ENCODE peak calls at places on chromosome 11, in eight cellular contexts. One of them, this sample, is unnamed.

GRCh38 chr11:1835671-1836010 is 851 bp downstream of the SYT8 start:
- DNase-seq in fibroblast of the aortic adventitia: no peak
- DNase-seq in foreskin fibroblast: no peak
- DNase-seq in left colon: no peak
- DNase-seq in activated CD8-positive, alpha-beta memory T cell treated with anti-CD3 and anti-CD28 coated beads for 4 hours: no peak
- DNase-seq in KG1: no peak
- DNase-seq in COLO829: no peak
- DNase-seq in sciatic nerve: no peak
- DNase-seq in this sample: no peak

GRCh38 chr11:85602551-85603218 is 24.5 kb downstream of the DLG2 start:
- DNase-seq in fibroblast of the aortic adventitia: peak
- DNase-seq in foreskin fibroblast: peak
- DNase-seq in left colon: no peak
- DNase-seq in activated CD8-positive, alpha-beta memory T cell treated with anti-CD3 and anti-CD28 coated beads for 4 hours: no peak
- DNase-seq in KG1: no peak
- DNase-seq in COLO829: no peak
- DNase-seq in sciatic nerve: no peak
- DNase-seq in this sample: no peak

GRCh38 chr11:64863381-64864060 is 14.9 kb downstream of the EHD1 start:
- DNase-seq in fibroblast of the aortic adventitia: peak
- DNase-seq in foreskin fibroblast: no peak
- DNase-seq in left colon: no peak
- DNase-seq in activated CD8-positive, alpha-beta memory T cell treated with anti-CD3 and anti-CD28 coated beads for 4 hours: no peak
- DNase-seq in KG1: no peak
- DNase-seq in COLO829: no peak
- DNase-seq in sciatic nerve: no peak
- DNase-seq in this sample: no peak

GRCh38 chr11:121376135-121376534 is 76.0 kb upstream of the SORL1 start:
- DNase-seq in fibroblast of the aortic adventitia: no peak
- DNase-seq in foreskin fibroblast: no peak
- DNase-seq in left colon: no peak
- DNase-seq in activated CD8-positive, alpha-beta memory T cell treated with anti-CD3 and anti-CD28 coated beads for 4 hours: no peak
- DNase-seq in KG1: no peak
- DNase-seq in COLO829: no peak
- DNase-seq in sciatic nerve: no peak
- DNase-seq in this sample: no peak

GRCh38 chr11:111954154-111954553 is 17.0 kb downstream of the DIXDC1 start:
- DNase-seq in fibroblast of the aortic adventitia: no peak
- DNase-seq in foreskin fibroblast: no peak
- DNase-seq in left colon: no peak
- DNase-seq in activated CD8-positive, alpha-beta memory T cell treated with anti-CD3 and anti-CD28 coated beads for 4 hours: no peak
- DNase-seq in KG1: no peak
- DNase-seq in COLO829: no peak
- DNase-seq in sciatic nerve: no peak
- DNase-seq in this sample: no peak

GRCh38 chr11:128552783-128553661 is 34.3 kb downstream of the ETS1 start:
- DNase-seq in fibroblast of the aortic adventitia: no peak
- DNase-seq in foreskin fibroblast: peak
- DNase-seq in left colon: no peak
- DNase-seq in activated CD8-positive, alpha-beta memory T cell treated with anti-CD3 and anti-CD28 coated beads for 4 hours: no peak
- DNase-seq in KG1: no peak
- DNase-seq in COLO829: peak
- DNase-seq in sciatic nerve: peak
- DNase-seq in this sample: peak

GRCh38 chr11:19301336-19301735 is 60.6 kb upstream of the E2F8 start:
- DNase-seq in fibroblast of the aortic adventitia: no peak
- DNase-seq in foreskin fibroblast: no peak
- DNase-seq in left colon: no peak
- DNase-seq in activated CD8-positive, alpha-beta memory T cell treated with anti-CD3 and anti-CD28 coated beads for 4 hours: no peak
- DNase-seq in KG1: no peak
- DNase-seq in COLO829: no peak
- DNase-seq in sciatic nerve: no peak
- DNase-seq in this sample: no peak

GRCh38 chr11:131412061-131412460 is 41.6 kb downstream of the NTM start:
- DNase-seq in fibroblast of the aortic adventitia: no peak
- DNase-seq in foreskin fibroblast: no peak
- DNase-seq in left colon: no peak
- DNase-seq in activated CD8-positive, alpha-beta memory T cell treated with anti-CD3 and anti-CD28 coated beads for 4 hours: no peak
- DNase-seq in KG1: no peak
- DNase-seq in COLO829: no peak
- DNase-seq in sciatic nerve: no peak
- DNase-seq in this sample: no peak

GRCh38 chr11:115411114-115411513 is 93.1 kb downstream of the CADM1 start:
- DNase-seq in fibroblast of the aortic adventitia: no peak
- DNase-seq in foreskin fibroblast: no peak
- DNase-seq in left colon: no peak
- DNase-seq in activated CD8-positive, alpha-beta memory T cell treated with anti-CD3 and anti-CD28 coated beads for 4 hours: no peak
- DNase-seq in KG1: no peak
- DNase-seq in COLO829: no peak
- DNase-seq in sciatic nerve: no peak
- DNase-seq in this sample: no peak

GRCh38 chr11:126352934-126353801 is 2.3 kb upstream of the ST3GAL4 start:
- DNase-seq in fibroblast of the aortic adventitia: peak
- DNase-seq in foreskin fibroblast: peak
- DNase-seq in left colon: no peak
- DNase-seq in activated CD8-positive, alpha-beta memory T cell treated with anti-CD3 and anti-CD28 coated beads for 4 hours: no peak
- DNase-seq in KG1: no peak
- DNase-seq in COLO829: no peak
- DNase-seq in sciatic nerve: no peak
- DNase-seq in this sample: no peak

GRCh38 chr11:27296406-27296994 is 66.5 kb downstream of the CCDC34 start:
- DNase-seq in fibroblast of the aortic adventitia: peak
- DNase-seq in foreskin fibroblast: no peak
- DNase-seq in left colon: no peak
- DNase-seq in activated CD8-positive, alpha-beta memory T cell treated with anti-CD3 and anti-CD28 coated beads for 4 hours: no peak
- DNase-seq in KG1: no peak
- DNase-seq in COLO829: peak
- DNase-seq in sciatic nerve: no peak
- DNase-seq in this sample: no peak

GRCh38 chr11:62444271-62444833 is 25.5 kb downstream of the SCGB1A1 start:
- DNase-seq in fibroblast of the aortic adventitia: peak
- DNase-seq in foreskin fibroblast: peak
- DNase-seq in left colon: peak
- DNase-seq in activated CD8-positive, alpha-beta memory T cell treated with anti-CD3 and anti-CD28 coated beads for 4 hours: no peak
- DNase-seq in KG1: peak
- DNase-seq in COLO829: peak
- DNase-seq in sciatic nerve: peak
- DNase-seq in this sample: peak

GRCh38 chr11:75398906-75399305 is 412 bp upstream of the RPS3 start:
- DNase-seq in fibroblast of the aortic adventitia: no peak
- DNase-seq in foreskin fibroblast: no peak
- DNase-seq in left colon: no peak
- DNase-seq in activated CD8-positive, alpha-beta memory T cell treated with anti-CD3 and anti-CD28 coated beads for 4 hours: no peak
- DNase-seq in KG1: no peak
- DNase-seq in COLO829: no peak
- DNase-seq in sciatic nerve: no peak
- DNase-seq in this sample: no peak

GRCh38 chr11:68916439-68916838 is 12.7 kb downstream of the IGHMBP2 start:
- DNase-seq in fibroblast of the aortic adventitia: no peak
- DNase-seq in foreskin fibroblast: no peak
- DNase-seq in left colon: no peak
- DNase-seq in activated CD8-positive, alpha-beta memory T cell treated with anti-CD3 and anti-CD28 coated beads for 4 hours: no peak
- DNase-seq in KG1: no peak
- DNase-seq in COLO829: no peak
- DNase-seq in sciatic nerve: no peak
- DNase-seq in this sample: no peak

GRCh38 chr11:119783466-119784400 is 54.7 kb upstream of the NECTIN1 start:
- DNase-seq in fibroblast of the aortic adventitia: peak
- DNase-seq in foreskin fibroblast: peak
- DNase-seq in left colon: no peak
- DNase-seq in activated CD8-positive, alpha-beta memory T cell treated with anti-CD3 and anti-CD28 coated beads for 4 hours: no peak
- DNase-seq in KG1: no peak
- DNase-seq in COLO829: no peak
- DNase-seq in sciatic nerve: no peak
- DNase-seq in this sample: no peak

GRCh38 chr11:27214713-27215112 is 148.3 kb downstream of the CCDC34 start:
- DNase-seq in fibroblast of the aortic adventitia: no peak
- DNase-seq in foreskin fibroblast: no peak
- DNase-seq in left colon: no peak
- DNase-seq in activated CD8-positive, alpha-beta memory T cell treated with anti-CD3 and anti-CD28 coated beads for 4 hours: no peak
- DNase-seq in KG1: no peak
- DNase-seq in COLO829: no peak
- DNase-seq in sciatic nerve: no peak
- DNase-seq in this sample: no peak

This sample was measured in midbrain.